ENCODE peak calls at places on chromosomes 5 and 9, in nine cellular contexts. One of them, this sample, is unnamed.

GRCh38 chr9:106482733-106483132 is 380.2 kb upstream of the ZNF462 start:
- DNase-seq in sigmoid colon: no peak
- DNase-seq in astrocyte of the spinal cord: peak
- DNase-seq in mucosa of descending colon: no peak
- DNase-seq in HFF-Myc: peak
- DNase-seq in stomach: no peak
- DNase-seq in cardiac muscle cell: no peak
- DNase-seq in A549: no peak
- DNase-seq in Caco-2: no peak
- DNase-seq in this sample: no peak

GRCh38 chr9:122348791-122349190 is 22.0 kb upstream of the PTGS1 start:
- DNase-seq in sigmoid colon: no peak
- DNase-seq in astrocyte of the spinal cord: no peak
- DNase-seq in mucosa of descending colon: no peak
- DNase-seq in HFF-Myc: no peak
- DNase-seq in stomach: no peak
- DNase-seq in cardiac muscle cell: no peak
- DNase-seq in A549: no peak
- DNase-seq in Caco-2: no peak
- DNase-seq in this sample: no peak

GRCh38 chr9:135562235-135562745 is 734 bp downstream of the PAEP start:
- DNase-seq in sigmoid colon: no peak
- DNase-seq in astrocyte of the spinal cord: no peak
- DNase-seq in mucosa of descending colon: no peak
- DNase-seq in HFF-Myc: no peak
- DNase-seq in stomach: peak
- DNase-seq in cardiac muscle cell: no peak
- DNase-seq in A549: no peak
- DNase-seq in Caco-2: no peak
- DNase-seq in this sample: no peak

GRCh38 chr9:35423499-35423898 is 66.4 kb upstream of the RUSC2 start:
- DNase-seq in sigmoid colon: no peak
- DNase-seq in astrocyte of the spinal cord: peak
- DNase-seq in mucosa of descending colon: no peak
- DNase-seq in HFF-Myc: no peak
- DNase-seq in stomach: no peak
- DNase-seq in cardiac muscle cell: no peak
- DNase-seq in A549: peak
- DNase-seq in Caco-2: no peak
- DNase-seq in this sample: no peak

GRCh38 chr5:135549413-135549812 is 13.6 kb upstream of the NEUROG1 start:
- DNase-seq in sigmoid colon: no peak
- DNase-seq in astrocyte of the spinal cord: no peak
- DNase-seq in mucosa of descending colon: no peak
- DNase-seq in HFF-Myc: no peak
- DNase-seq in stomach: no peak
- DNase-seq in cardiac muscle cell: no peak
- DNase-seq in A549: no peak
- DNase-seq in Caco-2: no peak
- DNase-seq in this sample: no peak

GRCh38 chr5:33309780-33310345 is 130.9 kb upstream of the TARS1 start:
- DNase-seq in sigmoid colon: no peak
- DNase-seq in astrocyte of the spinal cord: no peak
- DNase-seq in mucosa of descending colon: no peak
- DNase-seq in HFF-Myc: no peak
- DNase-seq in stomach: no peak
- DNase-seq in cardiac muscle cell: no peak
- DNase-seq in A549: no peak
- DNase-seq in Caco-2: no peak
- DNase-seq in this sample: no peak

GRCh38 chr9:93958875-93959682 is 3.9 kb upstream of the BARX1 start:
- DNase-seq in sigmoid colon: peak
- DNase-seq in astrocyte of the spinal cord: peak
- DNase-seq in mucosa of descending colon: no peak
- DNase-seq in HFF-Myc: no peak
- DNase-seq in stomach: no peak
- DNase-seq in cardiac muscle cell: no peak
- DNase-seq in A549: no peak
- DNase-seq in Caco-2: no peak
- DNase-seq in this sample: peak

GRCh38 chr5:43017438-43017820 is 22.7 kb downstream of the ANXA2R start:
- DNase-seq in sigmoid colon: no peak
- DNase-seq in astrocyte of the spinal cord: no peak
- DNase-seq in mucosa of descending colon: peak
- DNase-seq in HFF-Myc: no peak
- DNase-seq in stomach: no peak
- DNase-seq in cardiac muscle cell: peak
- DNase-seq in A549: no peak
- DNase-seq in Caco-2: peak
- DNase-seq in this sample: peak

GRCh38 chr5:147782053-147783028 is at the start of gene JAKMIP2:
- DNase-seq in sigmoid colon: peak
- DNase-seq in astrocyte of the spinal cord: peak
- DNase-seq in mucosa of descending colon: peak
- DNase-seq in HFF-Myc: peak
- DNase-seq in stomach: peak
- DNase-seq in cardiac muscle cell: peak
- DNase-seq in A549: peak
- DNase-seq in Caco-2: peak
- DNase-seq in this sample: peak

GRCh38 chr5:138351056-138351455 is 1.4 kb upstream of the KDM3B start:
- DNase-seq in sigmoid colon: no peak
- DNase-seq in astrocyte of the spinal cord: peak
- DNase-seq in mucosa of descending colon: no peak
- DNase-seq in HFF-Myc: no peak
- DNase-seq in stomach: no peak
- DNase-seq in cardiac muscle cell: no peak
- DNase-seq in A549: no peak
- DNase-seq in Caco-2: no peak
- DNase-seq in this sample: peak

GRCh38 chr5:150651924-150652688 is 8.9 kb upstream of the MYOZ3 start:
- DNase-seq in sigmoid colon: no peak
- DNase-seq in astrocyte of the spinal cord: no peak
- DNase-seq in mucosa of descending colon: no peak
- DNase-seq in HFF-Myc: no peak
- DNase-seq in stomach: no peak
- DNase-seq in cardiac muscle cell: no peak
- DNase-seq in A549: no peak
- DNase-seq in Caco-2: no peak
- DNase-seq in this sample: no peak

GRCh38 chr9:71620806-71621205 is 147.5 kb downstream of the CEMIP2 start:
- DNase-seq in sigmoid colon: no peak
- DNase-seq in astrocyte of the spinal cord: no peak
- DNase-seq in mucosa of descending colon: no peak
- DNase-seq in HFF-Myc: no peak
- DNase-seq in stomach: no peak
- DNase-seq in cardiac muscle cell: no peak
- DNase-seq in A549: no peak
- DNase-seq in Caco-2: no peak
- DNase-seq in this sample: no peak

GRCh38 chr9:4397917-4398316 is 92.4 kb upstream of the SLC1A1 start:
- DNase-seq in sigmoid colon: no peak
- DNase-seq in astrocyte of the spinal cord: peak
- DNase-seq in mucosa of descending colon: no peak
- DNase-seq in HFF-Myc: no peak
- DNase-seq in stomach: no peak
- DNase-seq in cardiac muscle cell: no peak
- DNase-seq in A549: no peak
- DNase-seq in Caco-2: no peak
- DNase-seq in this sample: no peak

GRCh38 chr9:98120476-98120875 is 1.5 kb upstream of the TRIM14 start:
- DNase-seq in sigmoid colon: no peak
- DNase-seq in astrocyte of the spinal cord: no peak
- DNase-seq in mucosa of descending colon: peak
- DNase-seq in HFF-Myc: no peak
- DNase-seq in stomach: no peak
- DNase-seq in cardiac muscle cell: no peak
- DNase-seq in A549: no peak
- DNase-seq in Caco-2: peak
- DNase-seq in this sample: no peak

GRCh38 chr5:149618581-149619248 is 37.4 kb downstream of the ARHGEF37 start:
- DNase-seq in sigmoid colon: no peak
- DNase-seq in astrocyte of the spinal cord: peak
- DNase-seq in mucosa of descending colon: no peak
- DNase-seq in HFF-Myc: no peak
- DNase-seq in stomach: no peak
- DNase-seq in cardiac muscle cell: peak
- DNase-seq in A549: peak
- DNase-seq in Caco-2: peak
- DNase-seq in this sample: peak
- TF ChIP-seq CTCF in sigmoid colon: peak
- TF ChIP-seq CTCF in astrocyte of the spinal cord: peak
- TF ChIP-seq CTCF in mucosa of descending colon: peak
- TF ChIP-seq CTCF in HFF-Myc: peak
- TF ChIP-seq CTCF in stomach: peak
- TF ChIP-seq CTCF in cardiac muscle cell: peak
- TF ChIP-seq CTCF in A549: peak
- TF ChIP-seq CTCF in Caco-2: peak
- TF ChIP-seq CTCF in this sample: peak

DNA sequence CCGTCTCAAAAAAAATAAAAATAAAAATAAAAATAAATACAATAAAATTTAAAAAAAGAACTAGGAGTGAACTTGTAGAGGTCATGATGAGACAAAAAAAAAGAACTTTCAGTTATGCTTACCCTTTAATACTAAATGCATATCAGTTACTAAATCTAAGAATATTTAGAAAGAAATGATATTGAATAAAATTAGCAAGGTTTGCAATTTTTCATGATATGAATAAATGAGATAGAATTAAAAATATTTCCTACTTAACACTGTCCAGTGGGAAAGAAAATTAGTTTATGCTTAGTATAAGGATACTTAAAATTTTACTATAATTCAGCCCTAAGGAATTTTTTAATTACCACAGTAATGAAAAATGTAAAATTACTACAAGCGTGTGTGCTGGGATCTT is 132.4 kb downstream of the TLE1 start:
- DNase-seq in sigmoid colon: no peak
- DNase-seq in astrocyte of the spinal cord: no peak
- DNase-seq in mucosa of descending colon: no peak
- DNase-seq in HFF-Myc: no peak
- DNase-seq in stomach: no peak
- DNase-seq in cardiac muscle cell: no peak
- DNase-seq in A549: no peak
- DNase-seq in Caco-2: no peak
- DNase-seq in this sample: no peak
- H3K4me3 ChIP-seq in sigmoid colon: no peak
- H3K4me3 ChIP-seq in astrocyte of the spinal cord: no peak
- H3K4me3 ChIP-seq in mucosa of descending colon: no peak
- H3K4me3 ChIP-seq in HFF-Myc: no peak
- H3K4me3 ChIP-seq in stomach: no peak
- H3K4me3 ChIP-seq in cardiac muscle cell: no peak
- H3K4me3 ChIP-seq in A549: no peak
- H3K4me3 ChIP-seq in Caco-2: no peak
- H3K4me3 ChIP-seq in this sample: no peak

GRCh38 chr9:76720245-76720644 is 44.0 kb upstream of the PCA3 start:
- DNase-seq in sigmoid colon: no peak
- DNase-seq in astrocyte of the spinal cord: no peak
- DNase-seq in mucosa of descending colon: no peak
- DNase-seq in HFF-Myc: no peak
- DNase-seq in stomach: no peak
- DNase-seq in cardiac muscle cell: no peak
- DNase-seq in A549: no peak
- DNase-seq in Caco-2: no peak
- DNase-seq in this sample: no peak

GRCh38 chr9:76717176-76717575 is 47.1 kb upstream of the PCA3 start:
- DNase-seq in sigmoid colon: no peak
- DNase-seq in astrocyte of the spinal cord: no peak
- DNase-seq in mucosa of descending colon: no peak
- DNase-seq in HFF-Myc: no peak
- DNase-seq in stomach: no peak
- DNase-seq in cardiac muscle cell: no peak
- DNase-seq in A549: no peak
- DNase-seq in Caco-2: no peak
- DNase-seq in this sample: no peak

GRCh38 chr9:76716270-76716669 is 48.0 kb upstream of the PCA3 start:
- DNase-seq in sigmoid colon: no peak
- DNase-seq in astrocyte of the spinal cord: peak
- DNase-seq in mucosa of descending colon: no peak
- DNase-seq in HFF-Myc: no peak
- DNase-seq in stomach: no peak
- DNase-seq in cardiac muscle cell: no peak
- DNase-seq in A549: no peak
- DNase-seq in Caco-2: no peak
- DNase-seq in this sample: peak

GRCh38 chr9:76717611-76718010 is 46.6 kb upstream of the PCA3 start:
- DNase-seq in sigmoid colon: no peak
- DNase-seq in astrocyte of the spinal cord: no peak
- DNase-seq in mucosa of descending colon: no peak
- DNase-seq in HFF-Myc: no peak
- DNase-seq in stomach: no peak
- DNase-seq in cardiac muscle cell: no peak
- DNase-seq in A549: no peak
- DNase-seq in Caco-2: no peak
- DNase-seq in this sample: peak

GRCh38 chr9:76718166-76718565 is 46.1 kb upstream of the PCA3 start:
- DNase-seq in sigmoid colon: no peak
- DNase-seq in astrocyte of the spinal cord: no peak
- DNase-seq in mucosa of descending colon: no peak
- DNase-seq in HFF-Myc: no peak
- DNase-seq in stomach: no peak
- DNase-seq in cardiac muscle cell: no peak
- DNase-seq in A549: no peak
- DNase-seq in Caco-2: no peak
- DNase-seq in this sample: no peak
- TF ChIP-seq CTCF in sigmoid colon: no peak
- TF ChIP-seq CTCF in astrocyte of the spinal cord: no peak
- TF ChIP-seq CTCF in mucosa of descending colon: no peak
- TF ChIP-seq CTCF in HFF-Myc: peak
- TF ChIP-seq CTCF in stomach: no peak
- TF ChIP-seq CTCF in cardiac muscle cell: no peak
- TF ChIP-seq CTCF in A549: no peak
- TF ChIP-seq CTCF in Caco-2: no peak
- TF ChIP-seq CTCF in this sample: no peak

GRCh38 chr5:133950821-133951612 is 17.4 kb downstream of the C5orf15 start:
- DNase-seq in sigmoid colon: no peak
- DNase-seq in astrocyte of the spinal cord: no peak
- DNase-seq in mucosa of descending colon: no peak
- DNase-seq in HFF-Myc: no peak
- DNase-seq in stomach: no peak
- DNase-seq in cardiac muscle cell: peak
- DNase-seq in A549: no peak
- DNase-seq in Caco-2: no peak
- DNase-seq in this sample: no peak

GRCh38 chr5:133953568-133954145 is 14.8 kb downstream of the C5orf15 start:
- DNase-seq in sigmoid colon: no peak
- DNase-seq in astrocyte of the spinal cord: peak
- DNase-seq in mucosa of descending colon: no peak
- DNase-seq in HFF-Myc: no peak
- DNase-seq in stomach: no peak
- DNase-seq in cardiac muscle cell: no peak
- DNase-seq in A549: no peak
- DNase-seq in Caco-2: no peak
- DNase-seq in this sample: no peak

GRCh38 chr5:133957080-133957479 is 11.3 kb downstream of the C5orf15 start:
- DNase-seq in sigmoid colon: no peak
- DNase-seq in astrocyte of the spinal cord: no peak
- DNase-seq in mucosa of descending colon: no peak
- DNase-seq in HFF-Myc: no peak
- DNase-seq in stomach: no peak
- DNase-seq in cardiac muscle cell: no peak
- DNase-seq in A549: no peak
- DNase-seq in Caco-2: no peak
- DNase-seq in this sample: no peak

GRCh38 chr5:133948721-133949120 is 19.7 kb downstream of the C5orf15 start:
- DNase-seq in sigmoid colon: no peak
- DNase-seq in astrocyte of the spinal cord: no peak
- DNase-seq in mucosa of descending colon: no peak
- DNase-seq in HFF-Myc: no peak
- DNase-seq in stomach: no peak
- DNase-seq in cardiac muscle cell: no peak
- DNase-seq in A549: no peak
- DNase-seq in Caco-2: no peak
- DNase-seq in this sample: no peak

GRCh38 chr5:133952729-133953567 is 15.5 kb downstream of the C5orf15 start:
- DNase-seq in sigmoid colon: peak
- DNase-seq in astrocyte of the spinal cord: peak
- DNase-seq in mucosa of descending colon: no peak
- DNase-seq in HFF-Myc: peak
- DNase-seq in stomach: no peak
- DNase-seq in cardiac muscle cell: no peak
- DNase-seq in A549: no peak
- DNase-seq in Caco-2: no peak
- DNase-seq in this sample: peak
- H3K4me3 ChIP-seq in sigmoid colon: no peak
- H3K4me3 ChIP-seq in astrocyte of the spinal cord: no peak
- H3K4me3 ChIP-seq in mucosa of descending colon: no peak
- H3K4me3 ChIP-seq in HFF-Myc: no peak
- H3K4me3 ChIP-seq in stomach: no peak
- H3K4me3 ChIP-seq in cardiac muscle cell: no peak
- H3K4me3 ChIP-seq in A549: no peak
- H3K4me3 ChIP-seq in Caco-2: no peak
- H3K4me3 ChIP-seq in this sample: no peak